ENCODE peak calls at places on chromosomes 6 and 20, in five cellular contexts. I is upper lobe of right lung; Q is effector memory CD4-positive, alpha-beta T cell; T is tibial nerve; J is lower lobe of right lung. M is an unnamed sample. For H3K36me3, the result is how much of the 10 kb centered on the place peaks cover.

GRCh38 chr6:35083507-35083906 is 57.6 kb downstream of the TCP11 start:
- DNase-seq in Q (no peak), I (peak), T (no peak), J (no peak), M (no peak)

GRCh38 chr20:23072892-23073586 is 13.1 kb downstream of the CD93 start:
- DNase-seq in I (no peak), J (no peak), T (no peak), Q (no peak), M (no peak)

GRCh38 chr6:138001750-138002349 is 105.4 kb downstream of the PERP start:
- DNase-seq in Q (peak), I (no peak), T (peak), J (no peak), M (no peak)

GRCh38 chr6:169650959-169651292 is 50.9 kb downstream of the WDR27 start:
- DNase-seq in I (no peak), T (no peak), J (no peak), Q (no peak), M (no peak)

GRCh38 chr6:6891074-6891754 is 216.5 kb upstream of the RREB1 start:
- DNase-seq in T (no peak), J (no peak), Q (no peak), I (no peak), M (no peak)

GRCh38 chr6:111758608-111759293 is 114.5 kb downstream of the FYN start:
- DNase-seq in J (no peak), I (no peak), Q (peak), T (no peak), M (no peak)

GRCh38 chr20:21505810-21506530 is 7.9 kb downstream of the NKX2-2 start:
- DNase-seq in I (peak), T (no peak), J (peak), Q (peak), M (no peak)

GRCh38 chr6:17816921-17817611 is 110.3 kb upstream of the NUP153 start:
- DNase-seq in Q (no peak), J (no peak), I (no peak), T (no peak), M (no peak)

GRCh38 chr20:2692886-2693285 is 306 bp downstream of the EBF4 start:
- DNase-seq in T (no peak), J (no peak), I (no peak), Q (no peak), M (no peak)

GRCh38 chr6:87754828-87755227 is 52.8 kb upstream of the AKIRIN2 start:
- DNase-seq in I (no peak), J (no peak), Q (no peak), T (no peak), M (peak)

GRCh38 chr20:58670659-58671058 is 19.6 kb downstream of the STX16 start:
- DNase-seq in I (no peak), Q (no peak), T (no peak), J (no peak), M (no peak)
- H3K36me3 ChIP-seq in I (half or more), Q (half or more), T (under half), J (half or more), M (under half)

GRCh38 chr6:31903957-31904356 is 2.1 kb upstream of the ZBTB12 start:
- DNase-seq in T (no peak), Q (no peak), I (no peak), J (no peak), M (no peak)
- H3K4me3 ChIP-seq in T (no peak), Q (no peak), I (no peak), J (no peak), M (no peak)

DNA sequence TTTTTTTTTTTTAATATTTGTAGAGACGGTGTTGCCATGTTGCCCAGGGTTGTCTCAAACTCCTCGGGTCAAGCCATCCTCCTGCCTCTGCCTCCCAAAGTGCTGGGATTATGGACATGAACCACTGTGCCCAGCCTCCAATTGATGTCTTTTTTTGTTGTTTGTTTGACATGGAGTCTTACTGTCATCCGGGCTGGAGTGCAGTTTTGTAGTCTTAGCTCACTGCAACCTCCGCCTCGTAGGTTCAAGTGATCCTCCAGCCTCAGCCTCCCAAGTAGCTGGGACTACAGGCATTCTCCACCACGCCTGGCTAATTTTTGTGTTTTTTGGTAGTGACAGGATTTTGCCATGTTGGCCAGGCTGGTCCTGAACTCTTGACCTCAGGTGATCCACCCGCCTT is 9.4 kb upstream of the MROH8 start:
- DNase-seq in I (no peak), Q (no peak), T (no peak), J (no peak), M (no peak)
- H3K36me3 ChIP-seq in I (under half), Q (under half), T (under half), J (half or more), M (under half)

GRCh38 chr6:45655630-45656422 is 278.1 kb upstream of the SUPT3H start:
- DNase-seq in J (no peak), T (no peak), I (no peak), Q (no peak), M (no peak)
- H3K4me3 ChIP-seq in J (no peak), T (no peak), I (no peak), Q (no peak), M (no peak)

DNA sequence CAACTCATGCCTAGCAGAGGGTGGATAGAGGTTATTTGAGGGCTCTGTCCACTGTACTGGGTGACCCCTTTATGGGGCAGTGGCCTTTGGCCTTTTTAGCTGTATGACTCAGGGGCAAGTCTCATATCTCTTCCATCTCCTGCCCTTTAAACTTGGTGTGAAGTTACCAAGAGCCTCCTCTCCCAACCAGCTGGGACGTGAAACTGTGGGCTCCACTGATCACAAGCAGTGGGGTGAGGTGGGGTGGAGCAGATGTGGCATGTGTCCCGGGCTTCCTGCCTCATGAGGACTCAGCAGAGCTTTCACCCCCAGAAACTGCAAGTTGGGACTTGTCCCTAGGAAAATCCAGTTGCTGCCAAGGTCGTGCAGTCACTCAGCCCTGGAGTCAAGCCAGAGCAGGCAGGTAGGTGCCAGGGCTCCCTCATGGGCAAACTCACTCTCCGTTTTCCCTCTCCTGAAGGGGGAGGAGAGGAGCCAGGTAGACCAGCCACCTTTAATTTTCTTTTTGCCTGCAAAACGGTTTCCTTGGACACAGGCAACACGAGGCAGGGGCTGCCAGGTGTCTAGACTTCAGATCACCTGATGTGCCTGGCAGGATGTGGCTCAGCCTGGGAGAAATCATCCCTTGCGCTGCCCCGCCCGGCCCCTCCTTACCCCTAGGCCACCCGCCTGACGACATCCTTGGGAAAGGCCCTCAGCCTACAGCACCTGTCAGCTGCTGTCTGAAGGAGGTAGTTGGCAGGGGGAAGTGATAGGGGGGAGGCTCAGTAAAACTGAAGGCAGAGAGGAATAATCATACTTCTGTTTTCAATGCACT is 4.0 kb downstream of the CDKN1A start:
- DNase-seq in J (peak), Q (peak), T (no peak), I (peak), M (peak)
- H3K36me3 ChIP-seq in J (under half), Q (under half), T (under half), I (half or more), M (half or more)

DNA sequence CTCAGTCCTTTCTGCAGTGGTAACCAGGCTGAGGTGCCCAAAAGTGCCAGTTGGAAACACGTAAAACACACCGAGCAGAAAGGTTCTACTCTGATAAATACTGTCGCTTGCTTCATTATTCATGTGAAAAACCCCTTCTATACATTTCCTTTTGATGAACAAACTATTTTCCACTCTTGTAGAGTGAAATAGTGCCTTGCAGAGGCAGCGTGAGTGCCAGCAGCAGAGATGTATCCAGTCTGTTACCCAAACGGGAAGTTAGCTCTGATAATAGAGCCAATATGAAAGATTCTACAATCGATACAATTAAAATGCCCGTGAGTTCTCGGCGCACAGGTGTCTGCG is 1.5 kb downstream of the ZBTB46 start:
- DNase-seq in I (no peak), T (no peak), Q (no peak), J (no peak), M (no peak)
- H3K4me3 ChIP-seq in I (peak), T (peak), Q (peak), J (peak), M (peak)

DNA sequence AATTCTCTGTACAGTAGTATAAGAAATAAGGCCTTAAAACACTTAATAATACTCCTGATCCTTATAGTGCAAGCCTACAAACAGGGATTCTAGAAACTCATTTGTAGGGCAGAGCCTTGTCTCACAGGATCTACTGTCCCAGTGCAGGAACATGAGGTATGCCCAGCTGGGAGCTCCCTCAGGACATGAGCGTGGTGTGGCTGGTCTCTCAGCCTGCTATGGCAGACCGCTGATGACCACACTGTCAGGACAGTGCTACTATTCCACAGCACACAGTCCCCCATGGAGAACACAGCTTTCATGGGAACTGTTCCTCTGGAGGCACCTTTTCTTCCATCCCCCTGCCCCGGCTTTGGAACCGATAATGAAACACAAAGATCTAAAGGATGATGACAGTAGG is 53.0 kb downstream of the SERAC1 start:
- DNase-seq in Q (no peak), I (no peak), T (no peak), J (no peak), M (no peak)
- H3K36me3 ChIP-seq in Q (under half), I (under half), T (under half), J (half or more), M (under half)

DNA sequence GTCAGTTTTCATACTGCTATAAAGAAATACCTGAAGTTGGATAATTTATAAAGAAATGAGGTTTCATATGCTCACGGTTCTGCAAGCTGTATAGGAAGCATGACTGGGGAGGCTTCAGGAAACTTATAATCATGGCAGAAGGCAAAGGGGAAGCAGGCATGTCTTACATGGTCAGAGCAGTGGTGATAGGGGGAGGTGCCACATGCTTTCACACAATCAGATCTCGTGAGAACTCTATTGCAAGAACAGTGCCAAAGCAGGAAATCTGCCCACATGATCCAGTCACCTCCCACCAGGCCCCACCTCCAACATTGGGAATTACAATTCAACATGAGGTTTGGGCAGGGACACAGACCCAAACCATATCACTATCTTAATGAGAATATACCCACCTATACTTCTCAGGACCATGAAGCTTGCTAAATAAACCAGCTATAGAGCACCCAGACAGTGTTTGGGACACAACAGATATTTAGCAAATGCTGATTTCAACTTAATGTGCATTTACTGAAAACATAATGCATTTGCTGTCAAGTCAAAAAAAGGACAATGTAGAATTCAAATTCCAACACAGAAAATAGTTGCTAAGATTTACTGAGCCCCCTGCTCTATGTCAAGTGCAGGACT is 63.8 kb downstream of the TNFRSF21 start:
- DNase-seq in I (no peak), Q (no peak), J (no peak), T (no peak), M (no peak)
- H3K4me3 ChIP-seq in I (no peak), Q (no peak), J (no peak), T (no peak), M (no peak)

DNA sequence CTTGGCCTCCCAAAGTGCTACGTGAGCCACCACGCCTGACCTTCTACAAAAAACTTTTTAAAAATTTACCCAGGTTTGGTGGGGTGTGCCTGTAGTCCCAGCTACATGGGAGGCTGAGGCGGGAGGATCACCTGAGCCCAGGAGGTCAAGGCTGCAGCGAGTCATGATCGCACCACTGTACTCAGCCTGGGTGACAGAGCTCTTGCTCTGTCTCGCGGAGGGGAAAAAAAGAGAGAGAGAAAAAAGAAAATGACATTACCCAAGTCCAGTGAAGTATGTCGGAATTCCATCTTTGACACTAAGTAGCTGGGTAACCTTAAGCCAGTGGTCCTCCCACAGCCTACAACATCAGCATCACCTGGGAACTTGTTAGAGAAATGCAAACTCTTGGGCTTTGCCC is 18.8 kb upstream of the MAP1LC3A start:
- DNase-seq in Q (no peak), J (no peak), I (no peak), T (no peak), M (no peak)
- H3K36me3 ChIP-seq in Q (under half), J (half or more), I (half or more), T (under half), M (under half)

DNA sequence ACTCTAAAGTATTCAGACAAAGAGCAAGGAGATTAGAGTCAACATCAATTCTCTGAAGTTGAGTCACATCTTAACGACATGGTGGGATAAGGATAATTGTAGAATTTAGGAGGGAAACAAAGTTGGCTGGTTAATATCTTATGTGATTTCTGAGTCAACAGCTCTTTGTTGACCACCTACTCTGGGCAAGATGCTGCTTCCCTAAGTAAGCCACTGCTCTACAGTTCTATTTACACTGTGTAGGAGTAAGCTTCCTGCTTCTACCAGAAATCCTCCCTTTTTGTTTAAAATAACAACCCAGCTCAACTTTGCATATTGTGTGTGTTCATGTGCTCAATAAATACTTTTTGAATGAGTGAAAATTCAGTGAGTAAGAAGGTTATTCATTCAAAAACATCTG is 3.1 kb downstream of the HS3ST5 start:
- DNase-seq in T (no peak), J (no peak), Q (no peak), I (no peak), M (no peak)
- H3K4me3 ChIP-seq in T (no peak), J (no peak), Q (no peak), I (no peak), M (no peak)

M was measured in GM06990.